ENCODE peak calls at places on chromosomes 6 and 20, in four cellular contexts. P is GM12891, M is K562, J is GM12878. X is an unnamed sample.

GRCh38 chr6:30452736-30453507 is 36.4 kb upstream of the HLA-E start:
- DNase-seq in M (no peak), J (no peak), P (no peak), X (no peak)

GRCh38 chr20:2387180-2387577 is 6.5 kb downstream of the TGM6 start:
- DNase-seq in P (no peak), J (peak; percentile 21), M (peak; percentile 63), X (peak; percentile 5)

GRCh38 chr6:52310932-52311331 is 26.4 kb upstream of the MCM3 start:
- DNase-seq in M (no peak), P (no peak), J (no peak), X (no peak)

GRCh38 chr6:44072959-44073611 is 54.2 kb downstream of the MRPL14 start:
- DNase-seq in P (peak; percentile 85), M (peak; percentile 96), J (no peak), X (peak; percentile 52)

GRCh38 chr20:58131581-58132142 is 96.8 kb downstream of the ANKRD60 start:
- DNase-seq in M (no peak), J (no peak), P (no peak), X (no peak)

GRCh38 chr6:15132854-15133670 is 112.8 kb upstream of the JARID2 start:
- DNase-seq in M (no peak), J (no peak), P (no peak), X (peak; percentile 18)

GRCh38 chr20:31751126-31751525 is 12.0 kb downstream of the TPX2 start:
- DNase-seq in J (no peak), P (no peak), M (no peak), X (no peak)

GRCh38 chr20:57708694-57709673 is 831 bp downstream of the PMEPA1 start:
- DNase-seq in P (no peak), J (no peak), M (no peak), X (no peak)

GRCh38 chr6:82363368-82364086 is at the start of gene TPBG:
- DNase-seq in M (peak; percentile 30), P (peak; percentile 13), J (no peak), X (no peak)

GRCh38 chr6:82362144-82362543 is 1.5 kb upstream of the TPBG start:
- DNase-seq in M (no peak), J (no peak), P (no peak), X (no peak)

GRCh38 chr6:82364087-82365010 is 732 bp downstream of the TPBG start:
- DNase-seq in M (peak; percentile 14), P (peak; percentile 18), J (no peak), X (peak; percentile 6)

GRCh38 chr6:82362868-82363267 is 749 bp upstream of the TPBG start:
- DNase-seq in J (no peak), M (no peak), P (no peak), X (no peak)

GRCh38 chr6:82365011-82365751 is 1.6 kb downstream of the TPBG start:
- DNase-seq in M (no peak), J (no peak), P (no peak), X (no peak)
- TF ChIP-seq SPI1 in M (no peak), J (no peak), P (no peak), X (no peak)

DNA sequence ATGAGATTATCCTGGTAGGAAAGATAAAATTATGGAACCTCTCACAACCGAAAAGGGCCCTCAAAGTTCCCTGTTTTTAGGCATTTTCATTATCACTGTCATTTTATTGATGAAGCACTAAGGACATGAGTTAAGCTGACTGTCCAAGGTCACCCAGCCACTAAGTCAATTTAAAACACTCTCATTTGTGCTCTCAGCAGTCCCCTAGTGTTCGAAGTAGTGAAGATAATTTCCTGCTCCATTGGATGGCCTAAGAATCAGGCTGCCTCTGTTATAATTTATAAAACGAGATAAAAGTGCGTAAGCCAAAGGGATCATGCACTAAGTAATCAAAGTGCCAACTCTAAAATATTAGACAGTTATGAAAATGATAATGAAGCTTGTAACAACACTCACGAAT is 169.1 kb downstream of the KIF16B start:
- DNase-seq in J (no peak), P (no peak), M (no peak), X (no peak)
- TF ChIP-seq SPI1 in J (no peak), P (no peak), M (no peak), X (no peak)

GRCh38 chr6:1910621-1911407 is 301.1 kb downstream of the FOXC1 start:
- DNase-seq in P (no peak), J (no peak), M (no peak), X (no peak)
- TF ChIP-seq SPI1 in P (no peak), J (no peak), M (no peak), X (no peak)

GRCh38 chr20:13799974-13800373 is 15.1 kb downstream of the NDUFAF5 start:
- DNase-seq in M (no peak), J (no peak), P (no peak), X (no peak)
- TF ChIP-seq SPI1 in M (no peak), J (no peak), P (no peak), X (no peak)

X was measured in HL-60.